ENCODE peak calls at places on chromosomes 7 and 10, in nine cellular contexts. Z is progenitor cell of endocrine pancreas, V is pancreas, G is fibroblast of the aortic adventitia, A is AG10803, F is ovary, Q is RWPE2, P is breast epithelium, T is fibroblast of lung. U is an unnamed sample.

GRCh38 chr10:24553051-24553612 is 170.6 kb downstream of the ARHGAP21 start:
- DNase-seq in Z (no peak), V (no peak), G (no peak), A (no peak), F (no peak), Q (no peak), P (peak), T (no peak), U (no peak)

GRCh38 chr7:47635091-47636090 is 53.5 kb upstream of the TNS3 start:
- DNase-seq in Z (no peak), V (peak), G (no peak), A (no peak), F (peak), Q (peak), P (peak), T (peak), U (no peak)

GRCh38 chr10:100976906-100977305 is 7.6 kb downstream of the SEMA4G start:
- DNase-seq in Z (no peak), V (no peak), G (no peak), A (no peak), F (no peak), Q (no peak), P (no peak), T (no peak), U (no peak)

GRCh38 chr7:74441801-74442200 is 11.9 kb upstream of the GTF2IRD1 start:
- DNase-seq in Z (no peak), V (no peak), G (no peak), A (no peak), F (no peak), Q (no peak), P (no peak), T (no peak), U (no peak)

GRCh38 chr7:96998333-96998732 is 7.0 kb upstream of the DLX6 start:
- DNase-seq in Z (no peak), V (no peak), G (no peak), A (no peak), F (no peak), Q (no peak), P (no peak), T (no peak), U (no peak)

GRCh38 chr7:44466300-44467216 is 23.9 kb downstream of the NUDCD3 start:
- DNase-seq in Z (no peak), V (no peak), G (peak), A (peak), F (no peak), Q (no peak), P (no peak), T (peak), U (peak)

GRCh38 chr10:53079283-53079682 is 306.7 kb upstream of the MBL2 start:
- DNase-seq in Z (no peak), V (no peak), G (no peak), A (no peak), F (no peak), Q (no peak), P (no peak), T (peak), U (no peak)

GRCh38 chr7:136114966-136115762 is 138.0 kb upstream of the MTPN start:
- DNase-seq in Z (no peak), V (peak), G (peak), A (peak), F (no peak), Q (no peak), P (no peak), T (peak), U (peak)

GRCh38 chr10:55174419-55174818 is 373.4 kb upstream of the PCDH15 start:
- DNase-seq in Z (no peak), V (no peak), G (no peak), A (no peak), F (no peak), Q (no peak), P (no peak), T (no peak), U (no peak)

GRCh38 chr10:18399158-18399557 is 252.2 kb downstream of the NSUN6 start:
- DNase-seq in Z (no peak), V (no peak), G (no peak), A (no peak), F (no peak), Q (no peak), P (no peak), T (no peak), U (no peak)

GRCh38 chr10:22500567-22501369 is 155.5 kb downstream of the SPAG6 start:
- DNase-seq in Z (no peak), V (no peak), G (peak), A (no peak), F (no peak), Q (no peak), P (no peak), T (peak), U (no peak)

GRCh38 chr7:98288064-98288823 is 6.8 kb downstream of the BRI3 start:
- DNase-seq in Z (no peak), V (peak), G (no peak), A (no peak), F (no peak), Q (no peak), P (no peak), T (no peak), U (no peak)

GRCh38 chr7:134364619-134365037 is 47.9 kb upstream of the SLC35B4 start:
- DNase-seq in Z (no peak), V (no peak), G (peak), A (peak), F (no peak), Q (peak), P (no peak), T (peak), U (peak)

GRCh38 chr10:71735709-71736569 is 16.4 kb upstream of the C10orf105 start:
- DNase-seq in Z (no peak), V (no peak), G (no peak), A (no peak), F (no peak), Q (no peak), P (no peak), T (no peak), U (no peak)

GRCh38 chr10:30834636-30835035 is 197.0 kb downstream of the ZNF438 start:
- DNase-seq in Z (no peak), V (no peak), G (no peak), A (no peak), F (no peak), Q (no peak), P (no peak), T (no peak), U (no peak)

GRCh38 chr7:143261901-143262300 is 1.3 kb upstream of the GSTK1 start:
- DNase-seq in Z (no peak), V (no peak), G (no peak), A (no peak), F (no peak), Q (no peak), P (no peak), T (no peak), U (no peak)

GRCh38 chr10:103911021-103911459 is 6.9 kb downstream of the STN1 start:
- DNase-seq in Z (no peak), V (no peak), G (no peak), A (no peak), F (no peak), Q (no peak), P (no peak), T (no peak), U (no peak)

GRCh38 chr10:71963756-71964668 is at the start of gene CHST3:
- DNase-seq in Z (peak), V (peak), G (peak), A (peak), F (peak), Q (no peak), P (no peak), T (peak), U (peak)

GRCh38 chr7:88835147-88835728 is 39.7 kb upstream of the TEX47 start:
- DNase-seq in Z (no peak), V (no peak), G (peak), A (peak), F (no peak), Q (no peak), P (no peak), T (no peak), U (no peak)

GRCh38 chr7:158581440-158582088 is 6.1 kb downstream of the PTPRN2 start:
- DNase-seq in Z (no peak), V (no peak), G (no peak), A (no peak), F (no peak), Q (no peak), P (no peak), T (no peak), U (no peak)

GRCh38 chr10:5563237-5563961 is 38.6 kb downstream of the CALML3 start:
- DNase-seq in Z (no peak), V (no peak), G (no peak), A (peak), F (peak), Q (peak), P (no peak), T (no peak), U (no peak)

GRCh38 chr7:23654508-23654907 is 25.5 kb upstream of the FAM221A start:
- DNase-seq in Z (no peak), V (no peak), G (peak), A (peak), F (no peak), Q (no peak), P (no peak), T (peak), U (no peak)

GRCh38 chr7:103149808-103150180 is 895 bp upstream of the NAPEPLD start:
- DNase-seq in Z (no peak), V (no peak), G (no peak), A (no peak), F (no peak), Q (no peak), P (no peak), T (no peak), U (no peak)

GRCh38 chr7:26468625-26469024 is 177.0 kb downstream of the SNX10 start:
- DNase-seq in Z (no peak), V (no peak), G (no peak), A (no peak), F (no peak), Q (no peak), P (no peak), T (no peak), U (no peak)

GRCh38 chr10:128173383-128173782 is 47.2 kb upstream of the MKI67 start:
- DNase-seq in Z (no peak), V (no peak), G (peak), A (peak), F (no peak), Q (no peak), P (no peak), T (peak), U (peak)

GRCh38 chr7:105909742-105910141 is 33.3 kb upstream of the ATXN7L1 start:
- DNase-seq in Z (no peak), V (no peak), G (no peak), A (no peak), F (no peak), Q (no peak), P (no peak), T (no peak), U (no peak)

GRCh38 chr10:112915590-112916572 is 34.2 kb upstream of the TCF7L2 start:
- DNase-seq in Z (no peak), V (no peak), G (peak), A (peak), F (no peak), Q (no peak), P (no peak), T (peak), U (no peak)

GRCh38 chr10:132939957-132940790 is 2.2 kb downstream of the CFAP46 start:
- DNase-seq in Z (peak), V (peak), G (peak), A (peak), F (no peak), Q (no peak), P (no peak), T (peak), U (no peak)
- TF ChIP-seq CTCF in Z (peak), V (no peak), G (peak), A (peak), F (no peak), Q (peak), P (no peak), T (peak), U (peak)

GRCh38 chr10:51204691-51205090 is 130.4 kb downstream of the PRKG1 start:
- DNase-seq in Z (no peak), V (no peak), G (no peak), A (no peak), F (no peak), Q (no peak), P (no peak), T (peak), U (no peak)

GRCh38 chr10:51203359-51203758 is 129.1 kb downstream of the PRKG1 start:
- DNase-seq in Z (no peak), V (no peak), G (no peak), A (no peak), F (no peak), Q (no peak), P (no peak), T (no peak), U (no peak)

GRCh38 chr10:51206471-51206870 is 132.2 kb downstream of the PRKG1 start:
- DNase-seq in Z (no peak), V (no peak), G (peak), A (peak), F (no peak), Q (no peak), P (no peak), T (no peak), U (no peak)

GRCh38 chr10:51201947-51202346 is 127.7 kb downstream of the PRKG1 start:
- DNase-seq in Z (no peak), V (no peak), G (no peak), A (no peak), F (no peak), Q (no peak), P (no peak), T (no peak), U (no peak)

GRCh38 chr10:51204076-51204475 is 129.8 kb downstream of the PRKG1 start:
- DNase-seq in Z (no peak), V (no peak), G (no peak), A (no peak), F (no peak), Q (no peak), P (no peak), T (no peak), U (no peak)
- TF ChIP-seq CTCF in Z (no peak), V (no peak), G (no peak), A (no peak), F (no peak), Q (no peak), P (no peak), T (no peak), U (no peak)

GRCh38 chr10:132347931-132348267 is 15.9 kb downstream of the LRRC27 start:
- DNase-seq in Z (no peak), V (peak), G (no peak), A (no peak), F (no peak), Q (no peak), P (no peak), T (no peak), U (no peak)
- TF ChIP-seq CTCF in Z (no peak), V (no peak), G (no peak), A (no peak), F (no peak), Q (no peak), P (no peak), T (no peak), U (no peak)

GRCh38 chr10:124482401-124482800 is 20.8 kb downstream of the LHPP start:
- DNase-seq in Z (no peak), V (no peak), G (no peak), A (no peak), F (no peak), Q (no peak), P (no peak), T (no peak), U (no peak)

GRCh38 chr10:124484016-124484415 is 22.4 kb downstream of the LHPP start:
- DNase-seq in Z (no peak), V (no peak), G (no peak), A (no peak), F (no peak), Q (no peak), P (no peak), T (no peak), U (no peak)

GRCh38 chr10:124480860-124481259 is 19.2 kb downstream of the LHPP start:
- DNase-seq in Z (no peak), V (no peak), G (no peak), A (no peak), F (no peak), Q (no peak), P (no peak), T (no peak), U (no peak)

GRCh38 chr10:124481717-124482116 is 20.1 kb downstream of the LHPP start:
- DNase-seq in Z (no peak), V (no peak), G (no peak), A (no peak), F (no peak), Q (no peak), P (no peak), T (no peak), U (no peak)

GRCh38 chr10:124482876-124483275 is 21.3 kb downstream of the LHPP start:
- DNase-seq in Z (no peak), V (no peak), G (no peak), A (no peak), F (no peak), Q (no peak), P (no peak), T (no peak), U (no peak)
- TF ChIP-seq CTCF in Z (no peak), V (no peak), G (no peak), A (no peak), F (no peak), Q (no peak), P (no peak), T (no peak), U (no peak)

DNA sequence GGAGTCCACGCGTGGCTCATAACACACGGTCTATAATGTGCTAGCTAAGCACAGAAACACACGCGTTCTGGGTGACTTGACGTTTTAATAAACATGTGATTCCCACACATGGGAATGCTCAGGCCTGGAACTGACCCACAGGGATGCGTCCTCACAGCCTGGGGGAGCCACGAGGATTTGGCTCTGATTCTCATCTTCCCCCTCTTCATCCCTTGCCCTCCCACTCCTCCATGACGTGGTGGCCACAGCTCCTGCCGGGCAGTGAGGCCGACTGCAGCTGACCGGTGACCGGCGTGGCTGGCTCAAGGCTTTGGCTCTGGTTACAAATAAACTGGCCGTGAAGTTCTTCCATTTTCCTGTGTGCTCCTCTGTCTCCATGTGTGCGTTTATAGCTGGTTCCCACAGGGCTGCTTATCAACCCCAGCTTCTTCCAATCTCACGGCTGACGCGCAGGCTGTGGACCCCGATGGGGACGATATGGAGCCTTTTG is 40.9 kb upstream of the KLF6 start:
- DNase-seq in Z (no peak), V (no peak), G (no peak), A (no peak), F (no peak), Q (no peak), P (no peak), T (no peak), U (peak)
- TF ChIP-seq CTCF in Z (no peak), V (no peak), G (no peak), A (no peak), F (no peak), Q (no peak), P (no peak), T (no peak), U (peak)

GRCh38 chr7:83365746-83366145 is 203.1 kb upstream of the PCLO start:
- DNase-seq in Z (no peak), V (no peak), G (peak), A (no peak), F (no peak), Q (no peak), P (no peak), T (peak), U (no peak)
- TF ChIP-seq CTCF in Z (peak), V (no peak), G (peak), A (peak), F (no peak), Q (peak), P (no peak), T (peak), U (peak)

GRCh38 chr7:100570954-100571828 is 2.5 kb downstream of the SAP25 start:
- DNase-seq in Z (no peak), V (peak), G (no peak), A (no peak), F (peak), Q (no peak), P (no peak), T (no peak), U (no peak)

GRCh38 chr7:100567751-100568175 is 5.9 kb downstream of the SAP25 start:
- DNase-seq in Z (no peak), V (peak), G (no peak), A (no peak), F (peak), Q (no peak), P (no peak), T (no peak), U (no peak)

GRCh38 chr7:100567045-100567730 is 6.5 kb downstream of the SAP25 start:
- DNase-seq in Z (no peak), V (peak), G (no peak), A (no peak), F (peak), Q (no peak), P (no peak), T (no peak), U (peak)

GRCh38 chr7:100568176-100568935 is 5.3 kb downstream of the SAP25 start:
- DNase-seq in Z (no peak), V (peak), G (no peak), A (no peak), F (peak), Q (no peak), P (no peak), T (no peak), U (no peak)

DNA sequence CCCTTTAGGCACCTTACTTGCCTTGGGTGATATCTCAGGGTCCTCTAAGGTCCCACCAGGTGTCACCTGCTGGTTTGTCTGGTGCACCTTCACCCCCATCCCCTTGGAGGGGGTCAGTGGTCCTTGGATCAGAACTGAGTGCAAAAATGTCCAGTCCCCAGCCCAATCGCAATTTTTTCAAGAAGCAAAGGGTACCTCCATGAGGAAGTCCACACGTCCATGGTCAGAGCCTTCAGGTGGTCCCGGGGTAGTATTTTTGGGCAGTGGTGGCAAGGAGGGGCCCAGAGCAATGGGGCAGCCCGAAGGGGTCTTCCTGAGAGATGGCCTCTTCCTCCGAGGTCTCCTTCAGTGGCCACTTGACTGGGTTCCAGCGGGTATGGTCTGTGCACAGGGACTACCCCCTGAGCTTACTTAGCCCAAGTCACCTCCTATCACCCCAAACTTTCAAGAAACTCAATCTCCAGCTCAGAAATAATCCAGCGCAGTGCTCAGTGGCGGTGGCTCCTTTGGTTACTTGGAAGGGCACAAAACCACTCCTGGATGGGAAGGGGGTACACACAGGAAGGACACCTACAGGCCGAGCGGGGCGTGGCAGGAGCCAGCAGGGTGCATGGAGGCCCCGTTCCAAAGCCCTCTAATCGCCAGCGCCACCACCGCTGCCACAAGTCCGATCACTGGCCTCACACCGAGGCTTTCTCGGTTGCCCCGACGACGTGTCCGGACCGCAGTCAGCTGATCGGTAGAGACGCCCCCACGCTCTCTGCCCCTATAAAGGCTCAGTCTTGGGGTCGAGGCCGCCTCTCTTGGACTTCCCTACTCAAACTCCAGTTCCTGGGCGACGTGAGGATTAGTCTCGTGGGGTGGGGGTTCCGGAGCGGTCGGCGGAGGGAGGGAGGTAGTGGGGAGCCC is 4.5 kb downstream of the SAP25 start:
- DNase-seq in Z (peak), V (peak), G (no peak), A (no peak), F (peak), Q (no peak), P (peak), T (no peak), U (no peak)
- TF ChIP-seq CTCF in Z (peak), V (no peak), G (peak), A (peak), F (no peak), Q (peak), P (no peak), T (peak), U (peak)

GRCh38 chr10:92965314-92965713 is 95.3 kb upstream of the CYP26C1 start:
- DNase-seq in Z (no peak), V (no peak), G (peak), A (peak), F (no peak), Q (no peak), P (no peak), T (peak), U (peak)
- TF ChIP-seq CTCF in Z (peak), V (peak), G (peak), A (peak), F (peak), Q (peak), P (peak), T (peak), U (peak)

U was measured in HFFc6.